ENCODE peak calls at places on chromosomes 3 and 15, in six cellular contexts. T is sigmoid colon, G is thyroid gland, V is ovary, A is stomach, J is spleen. K is an unnamed sample.

GRCh38 chr15:79977431-79977940 is 6.5 kb upstream of the BCL2A1 start:
- DNase-seq in T (no peak), G (no peak), V (no peak), A (no peak), J (peak; percentile 75), K (peak; percentile 34)

GRCh38 chr3:195058311-195059005 is 212.5 kb downstream of the XXYLT1 start:
- DNase-seq in T (peak; percentile 55), G (no peak), V (no peak), A (no peak), J (peak; percentile 73), K (no peak)

GRCh38 chr3:128698211-128699011 is 27.6 kb upstream of the RAB7A start:
- DNase-seq in T (peak; percentile 74), G (peak; percentile 48), V (peak; percentile 41), A (peak; percentile 51), J (peak; percentile 83), K (peak; percentile 60)

GRCh38 chr3:81041331-81041730 is 720.1 kb downstream of the GBE1 start:
- DNase-seq in T (no peak), G (no peak), V (no peak), A (no peak), J (no peak), K (no peak)

GRCh38 chr15:28984421-28985375 is 98.9 kb downstream of the APBA2 start:
- DNase-seq in T (no peak), G (peak; percentile 35), V (no peak), A (no peak), J (no peak), K (no peak)

GRCh38 chr15:31387483-31388118 is 61.0 kb downstream of the KLF13 start:
- DNase-seq in T (peak; percentile 87), G (peak; percentile 92), V (no peak), A (peak; percentile 85), J (no peak), K (peak; percentile 72)

GRCh38 chr15:41891946-41892345 is 1.9 kb downstream of the SPTBN5 start:
- DNase-seq in T (no peak), G (peak; percentile 70), V (no peak), A (no peak), J (peak; percentile 66), K (no peak)

GRCh38 chr3:67415504-67415903 is 238.9 kb downstream of the SUCLG2 start:
- DNase-seq in T (no peak), G (no peak), V (no peak), A (no peak), J (no peak), K (no peak)

GRCh38 chr15:90545095-90545494 is 15.4 kb downstream of the CRTC3 start:
- DNase-seq in T (no peak), G (no peak), V (no peak), A (no peak), J (no peak), K (no peak)

GRCh38 chr3:27134165-27134796 is 234.9 kb downstream of the NEK10 start:
- DNase-seq in T (peak; percentile 76), G (peak; percentile 38), V (peak; percentile 51), A (peak; percentile 65), J (peak; percentile 84), K (peak; percentile 54)

GRCh38 chr3:29370021-29370420 is 89.2 kb downstream of the RBMS3 start:
- DNase-seq in T (no peak), G (no peak), V (no peak), A (no peak), J (no peak), K (no peak)

GRCh38 chr3:177554900-177555759 is 357.8 kb upstream of the TBL1XR1 start:
- DNase-seq in T (no peak), G (peak; percentile 56), V (no peak), A (no peak), J (no peak), K (peak; percentile 25)

GRCh38 chr3:177824190-177824786 is 627.0 kb upstream of the TBL1XR1 start:
- DNase-seq in T (peak; percentile 89), G (peak; percentile 79), V (peak; percentile 49), A (peak; percentile 62), J (no peak), K (peak; percentile 91)

GRCh38 chr3:100574536-100574935 is 34.9 kb upstream of the ADGRG7 start:
- DNase-seq in T (no peak), G (no peak), V (no peak), A (no peak), J (no peak), K (no peak)

GRCh38 chr3:173977747-173978146 is 580.2 kb downstream of the NLGN1 start:
- DNase-seq in T (no peak), G (no peak), V (no peak), A (no peak), J (no peak), K (no peak)

GRCh38 chr3:154584041-154584440 is 154.1 kb upstream of the GPR149 start:
- DNase-seq in T (no peak), G (no peak), V (no peak), A (no peak), J (no peak), K (no peak)

GRCh38 chr15:74954515-74954914 is 2.1 kb downstream of the RPP25 start:
- DNase-seq in T (no peak), G (no peak), V (peak; percentile 63), A (no peak), J (peak; percentile 61), K (peak; percentile 89)

GRCh38 chr3:141432904-141433303 is 53.9 kb upstream of the RASA2 start:
- DNase-seq in T (no peak), G (no peak), V (no peak), A (no peak), J (no peak), K (no peak)

GRCh38 chr3:127652246-127652995 is 20.3 kb upstream of the ABTB1 start:
- DNase-seq in T (peak; percentile 77), G (peak; percentile 50), V (peak; percentile 42), A (peak; percentile 54), J (peak; percentile 80), K (peak; percentile 68)

GRCh38 chr15:71792521-71792920 is 17.8 kb upstream of the NR2E3 start:
- DNase-seq in T (no peak), G (no peak), V (no peak), A (no peak), J (no peak), K (no peak)

GRCh38 chr15:99966815-99967214 is 233.6 kb upstream of the LYSMD4 start:
- DNase-seq in T (no peak), G (no peak), V (no peak), A (no peak), J (no peak), K (no peak)

GRCh38 chr3:46866720-46867549 is 3.7 kb upstream of the MYL3 start:
- DNase-seq in T (peak; percentile 92), G (peak; percentile 77), V (peak; percentile 93), A (peak; percentile 87), J (peak; percentile 95), K (peak; percentile 91)

GRCh38 chr15:81548350-81549116 is 174.5 kb upstream of the TMC3 start:
- DNase-seq in T (no peak), G (no peak), V (no peak), A (no peak), J (no peak), K (no peak)

DNA sequence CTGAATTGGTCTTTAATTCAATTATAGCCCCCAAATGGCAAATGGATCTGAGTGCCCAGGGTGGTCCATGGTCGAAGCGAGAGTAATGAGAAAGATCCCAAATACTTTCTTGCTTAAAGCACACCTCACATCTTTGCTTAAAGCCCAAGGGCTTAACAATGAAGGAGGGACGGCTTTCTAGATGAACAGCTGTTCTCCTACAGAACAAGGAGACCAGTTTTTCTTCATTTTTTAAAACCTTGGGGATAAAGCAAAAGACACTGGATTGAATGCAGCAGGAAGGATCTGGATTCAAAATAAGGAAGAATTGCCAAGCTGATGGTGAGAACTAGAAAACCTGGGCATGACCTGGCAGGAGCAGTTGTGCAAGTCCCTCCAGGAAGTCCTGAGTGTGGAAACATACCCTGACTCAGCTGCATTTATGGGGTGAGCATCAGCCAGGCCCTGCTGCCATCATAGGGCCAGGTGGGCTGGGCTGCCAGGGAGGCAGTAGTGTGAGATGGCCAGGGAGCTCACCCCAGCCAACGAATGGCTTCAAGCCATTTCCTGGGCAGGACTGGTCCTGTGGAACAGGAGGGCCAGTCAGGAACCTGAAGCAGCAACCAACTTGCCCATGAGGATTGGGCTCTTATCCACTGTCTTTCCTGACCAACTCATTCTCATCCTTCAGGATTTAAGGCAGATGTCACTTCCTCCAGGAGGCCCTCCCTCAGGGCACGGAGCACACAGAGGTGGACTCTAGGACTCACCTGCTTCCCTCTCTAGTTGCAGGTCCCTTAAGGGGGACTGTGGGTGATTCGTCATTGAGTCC is 18.4 kb upstream of the RHCG start:
- DNase-seq in T (no peak), G (no peak), V (no peak), A (no peak), J (no peak), K (no peak)
- H3K27ac ChIP-seq in T (no peak overlapping the region), G (no peak overlapping the region), V (no peak overlapping the region), A (no peak overlapping the region), J (no peak overlapping the region), K (no peak overlapping the region)

DNA sequence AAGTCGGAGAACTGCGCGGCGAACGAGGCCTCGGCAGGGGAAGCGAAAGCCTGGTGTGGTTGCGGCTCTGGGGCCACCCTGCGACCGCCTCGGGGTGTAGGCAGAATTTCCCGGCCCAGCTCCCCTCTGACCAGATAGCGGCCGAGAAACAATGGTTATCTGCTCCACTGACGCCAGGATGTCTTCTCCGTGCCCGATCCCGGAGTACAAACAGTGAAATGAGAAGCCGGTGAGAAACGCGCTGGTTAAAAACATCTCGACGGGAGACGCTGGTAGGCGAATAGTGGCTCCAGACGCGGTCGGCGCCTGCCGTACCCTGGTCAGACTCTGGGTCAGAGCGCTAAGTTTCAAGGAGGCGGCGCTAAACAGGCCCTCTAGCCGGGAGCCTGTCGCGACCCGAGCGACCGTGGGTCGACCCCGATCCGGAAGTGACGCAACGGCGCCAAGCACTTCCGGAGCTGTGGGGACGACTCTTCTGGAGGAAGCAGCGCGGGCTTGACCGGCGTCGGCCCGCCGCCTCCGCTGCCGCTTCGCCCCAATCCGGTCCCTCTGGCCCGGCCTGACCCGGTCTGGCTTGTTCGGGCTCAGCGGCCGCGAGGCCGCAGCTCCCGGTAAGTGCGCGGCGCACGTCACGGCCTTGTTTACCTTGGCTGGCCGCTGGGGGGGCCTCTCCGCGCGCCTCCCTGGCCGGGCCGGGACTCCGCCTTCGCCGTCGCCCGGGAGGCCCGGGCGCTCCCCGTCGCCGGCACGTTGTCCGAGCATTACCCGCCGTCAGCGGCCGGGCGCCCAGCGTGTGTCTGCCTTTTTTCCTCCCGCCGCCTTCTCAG is at the start of gene ARIH2:
- DNase-seq in T (peak; percentile 96), G (peak; percentile 96), V (peak; percentile 90), A (peak; percentile 95), J (peak; percentile 98), K (peak; percentile 95)
- TF ChIP-seq POLR2A in T (peak; percentile 80), G (peak; percentile 91), V (peak; percentile 87), A (peak; percentile 69), J (peak; percentile 67), K (peak; percentile 86)

GRCh38 chr15:62957130-62957529 is 85.4 kb upstream of the TPM1 start:
- DNase-seq in T (no peak), G (no peak), V (no peak), A (no peak), J (no peak), K (no peak)
- H3K4me3 ChIP-seq in T (no peak overlapping the region), G (no peak overlapping the region), V (no peak overlapping the region), A (no peak overlapping the region), J (no peak overlapping the region), K (no peak overlapping the region)

GRCh38 chr3:185503467-185503975 is 4.7 kb upstream of the TMEM41A start:
- DNase-seq in T (no peak), G (no peak), V (no peak), A (peak; percentile 38), J (no peak), K (no peak)
- H3K27ac ChIP-seq in T (no peak overlapping the region), G (no peak overlapping the region), V (no peak overlapping the region), A (peak overlapping the region; percentile 85), J (no peak overlapping the region), K (no peak overlapping the region)

GRCh38 chr3:44554626-44555592 is at the start of gene ZKSCAN7:
- DNase-seq in T (peak; percentile 73), G (peak; percentile 62), V (peak; percentile 64), A (peak; percentile 47), J (peak; percentile 90), K (peak; percentile 68)
- TF ChIP-seq POLR2A in T (no peak), G (peak; percentile 40), V (no peak), A (no peak), J (no peak), K (peak; percentile 10)

GRCh38 chr3:58342676-58343075 is 10.0 kb downstream of the PXK start:
- DNase-seq in T (no peak), G (no peak), V (no peak), A (no peak), J (no peak), K (no peak)
- H3K4me3 ChIP-seq in T (no peak overlapping the region), G (no peak overlapping the region), V (no peak overlapping the region), A (no peak overlapping the region), J (no peak overlapping the region), K (no peak overlapping the region)

K was measured in adrenal gland.